ENCODE peak calls at places on chromosomes 1 and 21, in five cellular contexts. Z is prostate gland, N is neuronal stem cell, R is lung, B is left ventricle myocardium inferior. U is an unnamed sample. For H3K27me3, the result is how much of the 10 kb centered on the place peaks cover.

GRCh38 chr1:34842952-34843371 is 16.6 kb downstream of the SMIM12 start:
- DNase-seq in Z (no peak), N (no peak), B (no peak), R (no peak), U (no peak)

GRCh38 chr1:245256528-245256927 is 101.7 kb downstream of the KIF26B start:
- DNase-seq in R (no peak), N (no peak), Z (no peak), B (no peak), U (no peak)

GRCh38 chr1:233647083-233647482 is 33.2 kb downstream of the KCNK1 start:
- DNase-seq in Z (no peak), B (no peak), R (no peak), N (no peak), U (no peak)

GRCh38 chr1:168092566-168093355 is 44.0 kb downstream of the GPR161 start:
- DNase-seq in B (no peak), Z (no peak), N (no peak), R (no peak), U (no peak)

GRCh38 chr1:214558002-214558770 is 6.8 kb upstream of the PTPN14 start:
- DNase-seq in B (no peak), N (no peak), Z (no peak), R (no peak), U (no peak)

GRCh38 chr1:33972676-33973395 is 109.0 kb downstream of the HMGB4 start:
- DNase-seq in Z (peak), R (no peak), B (peak), N (no peak), U (no peak)

GRCh38 chr1:94641990-94642389 is 100.4 kb upstream of the F3 start:
- DNase-seq in R (no peak), Z (no peak), B (no peak), N (no peak), U (no peak)

GRCh38 chr1:225651872-225652725 is 824 bp downstream of the ENAH start:
- DNase-seq in Z (peak), R (no peak), N (peak), B (peak), U (no peak)

GRCh38 chr1:32500387-32501209 is 35.7 kb downstream of the ZBTB8B start:
- DNase-seq in Z (peak), R (peak), B (peak), N (peak), U (no peak)

GRCh38 chr1:110067429-110067956 is 3.0 kb downstream of the ALX3 start:
- DNase-seq in Z (no peak), B (no peak), N (no peak), R (no peak), U (no peak)

GRCh38 chr1:33176362-33176850 is 5.4 kb downstream of the TRIM62 start:
- DNase-seq in Z (no peak), R (no peak), N (no peak), B (no peak), U (no peak)

GRCh38 chr1:184621262-184621661 is 133.4 kb downstream of the EDEM3 start:
- DNase-seq in N (no peak), Z (no peak), R (no peak), B (no peak), U (no peak)

GRCh38 chr1:10941891-10942541 is 70.4 kb upstream of the TARDBP start:
- DNase-seq in B (peak), N (peak), Z (peak), R (no peak), U (peak)

GRCh38 chr1:65813956-65814355 is 21.3 kb downstream of the PDE4B start:
- DNase-seq in N (no peak), R (no peak), B (no peak), Z (no peak), U (no peak)

GRCh38 chr1:109621402-109622101 is 1.9 kb downstream of the AMPD2 start:
- DNase-seq in B (no peak), N (no peak), Z (no peak), R (no peak), U (no peak)

GRCh38 chr1:3126756-3127718 is 58.0 kb downstream of the PRDM16 start:
- DNase-seq in B (no peak), N (no peak), R (no peak), Z (peak), U (no peak)

GRCh38 chr21:33914188-33914587 is 1.4 kb downstream of the ATP5PO start:
- DNase-seq in R (no peak), B (no peak), N (no peak), Z (no peak), U (no peak)

GRCh38 chr1:57066980-57067615 is 101.3 kb upstream of the C8B start:
- DNase-seq in Z (no peak), R (no peak), B (no peak), N (no peak), U (no peak)

GRCh38 chr1:180267211-180267561 is 37.1 kb downstream of the LHX4 start:
- DNase-seq in B (no peak), N (no peak), R (no peak), Z (no peak), U (no peak)

GRCh38 chr1:229938571-229938970 is 128.5 kb upstream of the GALNT2 start:
- DNase-seq in Z (no peak), N (no peak), B (no peak), R (no peak), U (no peak)

GRCh38 chr1:119987112-119987511 is 82.3 kb downstream of the NOTCH2 start:
- DNase-seq in B (no peak), N (no peak), Z (no peak), R (no peak), U (no peak)

GRCh38 chr1:244112646-244113045 is 61.6 kb downstream of the ZBTB18 start:
- DNase-seq in B (no peak), N (no peak), Z (no peak), R (no peak), U (no peak)

GRCh38 chr1:156130578-156130942 is 16.0 kb downstream of the LMNA start:
- DNase-seq in N (no peak), B (no peak), Z (no peak), R (no peak), U (no peak)

GRCh38 chr1:85850238-85850637 is 142.0 kb upstream of the ZNHIT6 start:
- DNase-seq in B (no peak), Z (no peak), R (no peak), N (no peak), U (no peak)

GRCh38 chr1:40861227-40862003 is 748 bp downstream of the CITED4 start:
- DNase-seq in Z (no peak), R (no peak), B (peak), N (peak), U (no peak)

GRCh38 chr1:9324246-9325096 is 31.8 kb downstream of the SPSB1 start:
- DNase-seq in N (no peak), Z (peak), B (no peak), R (no peak), U (no peak)

GRCh38 chr1:185279571-185279970 is 37.5 kb downstream of the IVNS1ABP start:
- DNase-seq in N (no peak), Z (no peak), B (no peak), R (no peak), U (no peak)

GRCh38 chr1:53626576-53626975 is 112.4 kb downstream of the GLIS1 start:
- DNase-seq in N (no peak), Z (no peak), B (no peak), R (no peak), U (no peak)

GRCh38 chr1:30064547-30064946 is 658.8 kb downstream of the MATN1 start:
- DNase-seq in N (no peak), R (no peak), B (no peak), Z (no peak), U (no peak)

GRCh38 chr1:4801192-4801924 is 146.9 kb downstream of the AJAP1 start:
- DNase-seq in B (peak), Z (no peak), N (no peak), R (peak), U (no peak)

GRCh38 chr1:4797429-4797828 is 143.0 kb downstream of the AJAP1 start:
- DNase-seq in B (no peak), Z (no peak), R (no peak), N (no peak), U (no peak)

GRCh38 chr1:4805987-4806386 is 151.6 kb downstream of the AJAP1 start:
- DNase-seq in B (no peak), N (no peak), Z (no peak), R (no peak), U (no peak)

GRCh38 chr1:4802024-4802423 is 147.6 kb downstream of the AJAP1 start:
- DNase-seq in N (no peak), B (no peak), R (no peak), Z (no peak), U (no peak)

GRCh38 chr1:4803335-4803734 is 148.9 kb downstream of the AJAP1 start:
- DNase-seq in Z (no peak), B (no peak), R (no peak), N (no peak), U (no peak)
- H3K27me3 ChIP-seq in Z (under half), B (half or more), R (under half), N (under half), U (under half)

GRCh38 chr1:43563779-43564616 is 33.3 kb downstream of the PTPRF start:
- DNase-seq in R (no peak), B (no peak), N (no peak), Z (peak), U (no peak)
- H3K27ac ChIP-seq in R (peak), B (no peak), N (no peak), Z (peak), U (no peak)

GRCh38 chr1:72371259-72372035 is 89.1 kb upstream of the NEGR1 start:
- DNase-seq in B (no peak), N (no peak), R (no peak), Z (no peak), U (no peak)

GRCh38 chr1:72366473-72366872 is 84.1 kb upstream of the NEGR1 start:
- DNase-seq in R (peak), B (no peak), N (no peak), Z (peak), U (no peak)

GRCh38 chr1:72365693-72366092 is 83.4 kb upstream of the NEGR1 start:
- DNase-seq in B (no peak), N (no peak), R (no peak), Z (no peak), U (no peak)

GRCh38 chr1:72369358-72369757 is 87.0 kb upstream of the NEGR1 start:
- DNase-seq in R (no peak), B (no peak), Z (no peak), N (no peak), U (no peak)
- H3K27me3 ChIP-seq in R (under half), B (under half), Z (under half), N (under half), U (under half)

GRCh38 chr1:202056644-202057334 is 46.4 kb downstream of the ELF3 start:
- DNase-seq in N (no peak), B (peak), Z (peak), R (peak), U (no peak)
- H3K27ac ChIP-seq in N (no peak), B (peak), Z (peak), R (peak), U (no peak)

DNA sequence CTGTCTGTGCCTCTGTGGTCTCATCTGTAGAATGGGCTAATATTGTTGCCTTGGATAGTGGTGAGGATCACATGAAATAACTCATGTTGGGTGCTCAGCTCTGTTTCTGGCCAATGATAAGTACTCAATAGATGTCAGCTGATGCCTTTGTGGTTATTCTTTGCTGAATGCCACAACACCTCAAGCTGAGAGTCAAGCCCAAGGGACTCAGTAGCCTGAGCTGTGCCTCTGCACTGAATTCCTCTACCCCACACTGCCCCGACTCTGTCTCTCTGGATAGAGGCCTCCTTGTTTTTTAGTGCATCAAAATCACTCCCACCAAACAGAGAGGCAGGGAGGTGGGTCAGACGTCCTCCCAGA is 196.1 kb upstream of the VAMP3 start:
- DNase-seq in N (no peak), Z (no peak), B (no peak), R (no peak), U (no peak)
- H3K27me3 ChIP-seq in N (under half), Z (under half), B (under half), R (under half), U (under half)

DNA sequence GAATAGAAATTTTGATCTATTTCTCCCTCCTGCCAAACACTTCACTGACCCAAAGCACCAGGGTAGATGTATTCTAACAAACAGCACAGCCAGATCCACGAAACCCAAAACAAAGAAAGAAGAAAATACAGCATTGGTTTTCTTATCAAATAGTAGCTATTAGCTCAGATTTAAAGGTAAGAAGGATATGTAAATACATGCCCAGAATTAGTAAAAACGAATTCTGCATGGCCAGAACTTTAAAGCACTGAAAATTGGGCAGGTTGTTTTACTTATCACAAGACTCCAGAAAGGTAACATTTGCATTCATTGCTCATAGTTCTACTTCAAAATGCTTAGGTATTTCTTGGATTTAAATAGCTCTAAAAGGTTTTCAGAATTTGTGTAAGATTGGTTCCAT is 25.8 kb downstream of the TRIT1 start:
- DNase-seq in N (no peak), Z (no peak), R (no peak), B (no peak), U (no peak)
- H3K27ac ChIP-seq in N (no peak), Z (no peak), R (no peak), B (no peak), U (no peak)

U was measured in CD4-positive, alpha-beta T cell.